ENCODE peak calls at places on chromosomes 13 and 19, in ten cellular contexts. L, N, U, G, D, A, P, S, K and X are unnamed samples.
A peak's percentile ranks its signal among the peaks of the same experiment; 100 is the strongest.

GRCh38 chr19:33804021-33804799 is 7.5 kb downstream of the KCTD15 start:
- DNase-seq in L (no peak), N (peak; percentile 94), U (no peak), G (peak; percentile 41), D (peak; percentile 94), A (no peak), P (peak; percentile 71), S (peak; percentile 48), K (no peak), X (no peak)

GRCh38 chr19:14577264-14577663 is 5.4 kb upstream of the NDUFB7 start:
- DNase-seq in L (no peak), N (no peak), U (no peak), G (no peak), D (no peak), A (no peak), P (no peak), S (no peak), K (no peak), X (no peak)

GRCh38 chr13:48595330-48596127 is 58.2 kb upstream of the CYSLTR2 start:
- DNase-seq in L (no peak), N (peak; percentile 66), U (peak; percentile 20), G (peak; percentile 52), D (peak; percentile 64), A (peak; percentile 2), P (peak; percentile 73), S (peak; percentile 60), K (peak; percentile 61), X (no peak)

GRCh38 chr13:35699181-35699580 is 222.7 kb upstream of the MAB21L1 start:
- DNase-seq in L (no peak), N (no peak), U (no peak), G (no peak), D (no peak), A (peak; percentile 52), P (no peak), S (no peak), K (no peak), X (no peak)

GRCh38 chr13:48505597-48506091 is 27.2 kb downstream of the RCBTB2 start:
- DNase-seq in L (no peak), N (no peak), U (no peak), G (no peak), D (peak; percentile 41), A (no peak), P (peak; percentile 69), S (peak; percentile 50), K (no peak), X (peak; percentile 56)

GRCh38 chr13:98340026-98340425 is 163.0 kb upstream of the RNF113B start:
- DNase-seq in L (no peak), N (no peak), U (no peak), G (no peak), D (no peak), A (no peak), P (no peak), S (no peak), K (no peak), X (no peak)

GRCh38 chr13:76016799-76017198 is 380.7 kb downstream of the LMO7 start:
- DNase-seq in L (no peak), N (no peak), U (no peak), G (no peak), D (peak; percentile 8), A (no peak), P (no peak), S (no peak), K (peak; percentile 55), X (no peak)

GRCh38 chr13:114078501-114079451 is 53.6 kb downstream of the RASA3 start:
- DNase-seq in L (peak; percentile 75), N (no peak), U (no peak), G (peak; percentile 78), D (peak; percentile 63), A (peak; percentile 80), P (no peak), S (no peak), K (no peak), X (peak; percentile 57)

GRCh38 chr13:43132228-43132627 is 108.8 kb downstream of the DNAJC15 start:
- DNase-seq in L (no peak), N (no peak), U (no peak), G (peak; percentile 75), D (peak; percentile 42), A (peak; percentile 8), P (no peak), S (no peak), K (peak; percentile 77), X (no peak)

GRCh38 chr13:38662362-38662761 is 24.5 kb upstream of the FREM2 start:
- DNase-seq in L (no peak), N (no peak), U (no peak), G (no peak), D (no peak), A (no peak), P (no peak), S (no peak), K (no peak), X (no peak)

GRCh38 chr13:75139291-75139690 is 342.7 kb downstream of the TBC1D4 start:
- DNase-seq in L (no peak), N (no peak), U (no peak), G (no peak), D (no peak), A (no peak), P (no peak), S (no peak), K (no peak), X (no peak)

GRCh38 chr19:3269972-3270667 is 45.7 kb downstream of the CELF5 start:
- DNase-seq in L (no peak), N (no peak), U (no peak), G (no peak), D (no peak), A (no peak), P (no peak), S (no peak), K (no peak), X (no peak)

GRCh38 chr13:27624071-27624470 is 2.4 kb downstream of the POLR1D start:
- DNase-seq in L (no peak), N (peak; percentile 60), U (no peak), G (no peak), D (no peak), A (no peak), P (no peak), S (no peak), K (no peak), X (no peak)
- H3K27ac ChIP-seq in L (no peak overlapping the region), N (no peak overlapping the region), U (no peak overlapping the region), G (no peak overlapping the region), D (no peak overlapping the region), A (no peak overlapping the region), P (no peak overlapping the region), S (no peak overlapping the region), K (no peak overlapping the region), X (no peak overlapping the region)

GRCh38 chr19:12767666-12768065 is 7.7 kb downstream of the HOOK2 start:
- DNase-seq in L (no peak), N (no peak), U (no peak), G (no peak), D (no peak), A (no peak), P (no peak), S (no peak), K (no peak), X (no peak)
- H3K27ac ChIP-seq in L (no peak overlapping the region), N (no peak overlapping the region), U (no peak overlapping the region), G (no peak overlapping the region), D (no peak overlapping the region), A (no peak overlapping the region), P (no peak overlapping the region), S (no peak overlapping the region), K (no peak overlapping the region), X (no peak overlapping the region)

GRCh38 chr13:41286370-41286769 is 23.0 kb upstream of the MTRF1 start:
- DNase-seq in L (no peak), N (no peak), U (no peak), G (no peak), D (no peak), A (no peak), P (no peak), S (no peak), K (no peak), X (no peak)
- H3K27ac ChIP-seq in L (no peak overlapping the region), N (no peak overlapping the region), U (peak overlapping the region; percentile 13), G (no peak overlapping the region), D (no peak overlapping the region), A (no peak overlapping the region), P (no peak overlapping the region), S (no peak overlapping the region), K (no peak overlapping the region), X (peak overlapping the region; percentile 99)

GRCh38 chr13:94679614-94680013 is 32.7 kb downstream of the SOX21 start:
- DNase-seq in L (no peak), N (no peak), U (no peak), G (no peak), D (no peak), A (no peak), P (no peak), S (no peak), K (no peak), X (peak; percentile 12)
- H3K27ac ChIP-seq in L (no peak overlapping the region), N (no peak overlapping the region), U (no peak overlapping the region), G (no peak overlapping the region), D (no peak overlapping the region), A (no peak overlapping the region), P (no peak overlapping the region), S (no peak overlapping the region), K (no peak overlapping the region), X (no peak overlapping the region)

DNA sequence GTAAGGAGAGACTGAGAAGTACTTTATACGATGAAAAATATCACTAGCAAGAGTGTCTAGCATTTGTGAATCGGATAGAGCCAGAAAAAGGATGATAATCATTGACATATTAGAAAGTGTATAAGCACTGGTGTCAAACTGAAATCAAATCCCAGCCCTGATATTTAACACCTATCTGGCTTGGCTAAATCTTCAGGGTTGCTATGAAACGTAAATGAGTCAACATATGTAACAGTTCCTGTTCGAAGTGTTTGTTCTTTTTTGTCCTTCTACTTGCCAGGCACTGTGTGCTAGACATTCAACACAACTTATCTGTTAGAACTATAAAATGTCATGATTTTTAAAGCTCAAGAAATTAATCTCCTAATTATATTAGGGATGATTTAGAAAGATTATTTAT is 40.8 kb downstream of the SERPINE3 start:
- DNase-seq in L (no peak), N (no peak), U (no peak), G (peak; percentile 31), D (no peak), A (no peak), P (no peak), S (no peak), K (no peak), X (no peak)
- H3K27ac ChIP-seq in L (no peak overlapping the region), N (no peak overlapping the region), U (no peak overlapping the region), G (no peak overlapping the region), D (no peak overlapping the region), A (no peak overlapping the region), P (no peak overlapping the region), S (no peak overlapping the region), K (no peak overlapping the region), X (no peak overlapping the region)

DNA sequence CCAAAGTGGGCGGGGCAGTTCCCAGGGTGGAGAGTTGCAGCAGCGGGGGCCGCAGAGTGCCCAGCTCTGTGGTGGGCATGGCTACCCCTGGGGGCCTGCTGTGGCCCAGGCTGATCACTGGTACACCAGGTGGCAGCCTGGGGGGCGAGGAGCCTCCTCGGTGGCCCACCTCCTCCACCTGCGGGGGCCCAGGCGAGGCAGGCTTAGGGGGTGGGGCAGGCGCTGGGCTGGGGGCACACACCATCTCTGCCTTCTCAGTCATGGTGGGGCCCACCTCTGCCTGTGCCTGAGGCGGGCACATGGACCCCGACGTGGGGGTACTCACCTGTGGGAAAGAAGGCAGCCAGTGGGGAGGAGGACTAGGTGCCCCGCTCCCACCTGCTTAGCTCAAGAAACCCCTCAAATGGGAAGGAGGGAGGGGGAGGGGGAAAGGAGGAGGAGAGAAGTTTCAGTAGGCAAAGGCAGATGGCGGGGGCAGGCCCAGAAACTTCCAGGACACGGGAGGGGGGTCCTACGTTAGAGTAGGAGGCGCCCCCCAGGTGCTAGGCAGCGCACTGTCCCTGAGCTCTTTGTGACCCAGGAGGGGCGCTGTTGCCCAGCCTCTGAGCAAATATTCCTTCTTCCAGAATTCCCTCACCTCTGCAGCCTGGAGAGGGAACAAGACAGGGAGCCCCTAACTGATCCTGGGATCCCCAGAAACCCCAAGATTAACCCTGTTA is 1.6 kb downstream of the LYL1 start:
- DNase-seq in L (peak; percentile 87), N (no peak), U (no peak), G (no peak), D (no peak), A (no peak), P (no peak), S (no peak), K (no peak), X (no peak)
- H3K27ac ChIP-seq in L (peak overlapping the region; percentile 97), N (no peak overlapping the region), U (no peak overlapping the region), G (peak overlapping the region; percentile 51), D (peak overlapping the region; percentile 93), A (no peak overlapping the region), P (peak overlapping the region; percentile 98), S (peak overlapping the region; percentile 92), K (no peak overlapping the region), X (no peak overlapping the region)